ENCODE peak calls at places on chromosome 2, in seven cellular contexts. F is sigmoid colon, D is upper lobe of left lung, H is transverse colon, Y is A549, N is ovary, M is K562. X is an unnamed sample.
A peak's percentile ranks its signal among the peaks of the same experiment; 100 is the strongest.

GRCh38 chr2:111671426-111672150 is 212.4 kb downstream of the ANAPC1 start:
- DNase-seq in F (peak; percentile 78), D (peak; percentile 70), H (peak; percentile 48), Y (no peak), N (no peak), M (no peak), X (no peak)

GRCh38 chr2:233084488-233084887 is 24.3 kb downstream of the INPP5D start:
- DNase-seq in F (peak; percentile 80), D (peak; percentile 87), H (peak; percentile 67), Y (no peak), N (no peak), M (no peak), X (no peak)

GRCh38 chr2:204738721-204739120 is 193.4 kb downstream of the PARD3B start:
- DNase-seq in F (no peak), D (no peak), H (no peak), Y (no peak), N (no peak), M (no peak), X (no peak)

GRCh38 chr2:222627764-222628163 is 28.1 kb downstream of the FARSB start:
- DNase-seq in F (no peak), D (no peak), H (no peak), Y (no peak), N (no peak), M (no peak), X (no peak)

GRCh38 chr2:120395686-120396518 is 50.0 kb downstream of the INHBB start:
- DNase-seq in F (no peak), D (peak; percentile 43), H (no peak), Y (no peak), N (no peak), M (no peak), X (peak; percentile 74)

GRCh38 chr2:112714836-112715631 is 5.8 kb upstream of the NT5DC4 start:
- DNase-seq in F (no peak), D (no peak), H (no peak), Y (peak; percentile 35), N (no peak), M (no peak), X (no peak)

GRCh38 chr2:235641333-235641732 is 147.5 kb downstream of the AGAP1 start:
- DNase-seq in F (no peak), D (no peak), H (no peak), Y (no peak), N (peak; percentile 46), M (no peak), X (no peak)

GRCh38 chr2:136164377-136164776 is 46.4 kb upstream of the CXCR4 start:
- DNase-seq in F (no peak), D (no peak), H (no peak), Y (no peak), N (no peak), M (no peak), X (no peak)

GRCh38 chr2:218582085-218582484 is 13.4 kb downstream of the CNOT9 start:
- DNase-seq in F (no peak), D (no peak), H (no peak), Y (no peak), N (no peak), M (no peak), X (no peak)

GRCh38 chr2:36540986-36541750 is 56.8 kb downstream of the FEZ2 start:
- DNase-seq in F (no peak), D (no peak), H (no peak), Y (no peak), N (no peak), M (no peak), X (no peak)

GRCh38 chr2:120682654-120683053 is 53.0 kb upstream of the GLI2 start:
- DNase-seq in F (peak; percentile 40), D (no peak), H (no peak), Y (no peak), N (no peak), M (no peak), X (peak; percentile 61)

GRCh38 chr2:161576421-161576820 is 47.8 kb upstream of the SLC4A10 start:
- DNase-seq in F (no peak), D (no peak), H (no peak), Y (peak; percentile 8), N (no peak), M (peak; percentile 24), X (no peak)

GRCh38 chr2:105329561-105330495 is at the start of gene TGFBRAP1:
- DNase-seq in F (peak; percentile 74), D (peak; percentile 56), H (peak; percentile 62), Y (peak; percentile 16), N (peak; percentile 57), M (peak; percentile 79), X (no peak)

GRCh38 chr2:105329197-105329554 is 359 bp downstream of the TGFBRAP1 start:
- DNase-seq in F (peak; percentile 71), D (no peak), H (no peak), Y (peak; percentile 8), N (peak; percentile 44), M (no peak), X (no peak)

GRCh38 chr2:105327690-105328089 is 1.8 kb downstream of the TGFBRAP1 start:
- DNase-seq in F (no peak), D (no peak), H (no peak), Y (no peak), N (no peak), M (no peak), X (no peak)

GRCh38 chr2:105330681-105331375 is 1.3 kb upstream of the TGFBRAP1 start:
- DNase-seq in F (no peak), D (no peak), H (no peak), Y (no peak), N (no peak), M (peak; percentile 44), X (no peak)

GRCh38 chr2:105328281-105329196 is 996 bp downstream of the TGFBRAP1 start:
- DNase-seq in F (peak; percentile 67), D (peak; percentile 35), H (peak; percentile 40), Y (no peak), N (peak; percentile 19), M (no peak), X (no peak)
- H3K4me1 ChIP-seq in F (peaks cover 25% of the 10 kb centered on the region), D (peaks cover 23% of the 10 kb centered on the region), H (peaks cover 18% of the 10 kb centered on the region), Y (peaks cover 22% of the 10 kb centered on the region), N (peaks cover 2% of the 10 kb centered on the region), M (peaks cover 31% of the 10 kb centered on the region), X (peaks cover 36% of the 10 kb centered on the region)

GRCh38 chr2:62467100-62467474 is 38.9 kb downstream of the TMEM17 start:
- DNase-seq in F (no peak), D (no peak), H (no peak), Y (no peak), N (no peak), M (no peak), X (no peak)
- H3K4me3 ChIP-seq in F (no peak overlapping the region), D (no peak overlapping the region), H (no peak overlapping the region), Y (no peak overlapping the region), N (no peak overlapping the region), M (no peak overlapping the region), X (no peak overlapping the region)

GRCh38 chr2:227819398-227819697 is 5.7 kb downstream of the CCL20 start:
- DNase-seq in F (no peak), D (no peak), H (no peak), Y (no peak), N (no peak), M (no peak), X (no peak)

GRCh38 chr2:227817940-227818568 is 4.4 kb downstream of the CCL20 start:
- DNase-seq in F (peak; percentile 93), D (peak; percentile 97), H (peak; percentile 84), Y (peak; percentile 92), N (peak; percentile 20), M (no peak), X (peak; percentile 87)

GRCh38 chr2:227816507-227817274 is 3.0 kb downstream of the CCL20 start:
- DNase-seq in F (no peak), D (no peak), H (no peak), Y (no peak), N (no peak), M (no peak), X (no peak)

GRCh38 chr2:227817336-227817735 is 3.7 kb downstream of the CCL20 start:
- DNase-seq in F (no peak), D (no peak), H (no peak), Y (no peak), N (no peak), M (no peak), X (no peak)

GRCh38 chr2:227818569-227819397 is 5.1 kb downstream of the CCL20 start:
- DNase-seq in F (peak; percentile 79), D (peak; percentile 78), H (peak; percentile 39), Y (peak; percentile 64), N (no peak), M (no peak), X (peak; percentile 83)
- TF ChIP-seq EP300 in F (no peak), D (no peak), H (no peak), Y (peak; percentile 90), N (no peak), M (no peak), X (no peak)

GRCh38 chr2:179886-180285 is 83.9 kb downstream of the SH3YL1 start:
- DNase-seq in F (no peak), D (no peak), H (no peak), Y (no peak), N (no peak), M (no peak), X (no peak)

GRCh38 chr2:177733-178132 is 86.1 kb downstream of the SH3YL1 start:
- DNase-seq in F (no peak), D (no peak), H (no peak), Y (no peak), N (no peak), M (no peak), X (no peak)

GRCh38 chr2:175880-176800 is 87.7 kb downstream of the SH3YL1 start:
- DNase-seq in F (no peak), D (no peak), H (no peak), Y (no peak), N (peak; percentile 32), M (no peak), X (no peak)

GRCh38 chr2:176911-177310 is 86.9 kb downstream of the SH3YL1 start:
- DNase-seq in F (no peak), D (no peak), H (no peak), Y (no peak), N (no peak), M (no peak), X (no peak)

DNA sequence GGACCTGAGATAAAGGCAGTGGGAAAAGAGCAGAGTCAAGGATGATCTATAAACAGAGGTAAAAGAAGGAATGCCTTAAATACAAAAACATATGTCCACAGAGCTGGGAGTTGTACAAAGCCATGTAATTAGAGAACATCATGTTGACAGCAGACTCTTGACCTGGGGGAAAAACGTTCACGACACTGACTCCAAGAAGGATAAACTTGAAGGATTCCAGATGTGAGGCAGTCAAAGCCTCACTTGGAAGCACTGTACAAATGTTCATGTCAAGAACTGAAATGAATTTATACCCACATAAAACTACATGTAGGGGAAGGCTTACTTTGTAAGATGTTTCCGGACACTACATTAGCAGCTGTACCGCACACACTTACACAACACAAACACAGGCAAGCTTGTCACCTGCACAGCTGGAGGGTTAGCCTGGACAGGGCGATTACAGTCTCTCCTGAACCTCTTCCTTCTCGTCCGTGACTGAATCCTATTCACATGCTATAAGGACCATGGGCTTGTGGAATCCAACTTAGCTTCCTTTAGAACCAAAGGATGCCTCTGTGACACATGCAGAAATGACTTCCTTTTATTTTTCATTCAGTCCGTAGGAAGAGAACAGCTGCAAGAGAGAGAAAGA is 88.6 kb downstream of the SH3YL1 start:
- DNase-seq in F (no peak), D (no peak), H (no peak), Y (no peak), N (no peak), M (no peak), X (no peak)
- H3K4me1 ChIP-seq in F (peaks cover 20% of the 10 kb centered on the region), D (no peaks in the 10 kb centered on the region), H (peaks cover 2% of the 10 kb centered on the region), Y (no peaks in the 10 kb centered on the region), N (peaks cover 15% of the 10 kb centered on the region), M (no peaks in the 10 kb centered on the region), X (peaks cover 14% of the 10 kb centered on the region)

X was measured in suprapubic skin.